ENCODE peak calls at places on chromosomes 2 and 18, in four cellular contexts. L is body of pancreas, F is H1, P is NB4. R is an unnamed sample.
A peak's percentile ranks its signal among the peaks of the same experiment; 100 is the strongest.

GRCh38 chr2:15058015-15058414 is 425.5 kb downstream of the LRATD1 start:
- DNase-seq in L (no peak), F (no peak), P (peak; percentile 49), R (peak; percentile 51)

GRCh38 chr2:20472569-20472968 is 25.7 kb downstream of the RHOB start:
- DNase-seq in L (no peak), F (no peak), P (no peak), R (no peak)

GRCh38 chr2:5052905-5053304 is 639.3 kb upstream of the SOX11 start:
- DNase-seq in L (no peak), F (no peak), P (no peak), R (no peak)

GRCh38 chr2:229339613-229340012 is 68.5 kb upstream of the PID1 start:
- DNase-seq in L (peak; percentile 28), F (no peak), P (no peak), R (no peak)

GRCh38 chr2:220835563-220835962 is 736.5 kb downstream of the EPHA4 start:
- DNase-seq in L (no peak), F (no peak), P (no peak), R (no peak)

GRCh38 chr2:104872866-104873688 is 19.2 kb downstream of the POU3F3 start:
- DNase-seq in L (peak; percentile 68), F (peak; percentile 88), P (peak; percentile 78), R (peak; percentile 48)

GRCh38 chr18:77000527-77000926 is 132.1 kb downstream of the MBP start:
- DNase-seq in L (peak; percentile 50), F (peak; percentile 81), P (peak; percentile 56), R (peak; percentile 48)

GRCh38 chr18:12679183-12679786 is 21.4 kb upstream of the SPIRE1 start:
- DNase-seq in L (peak; percentile 28), F (no peak), P (peak; percentile 44), R (no peak)

GRCh38 chr18:36114738-36115137 is 14.4 kb downstream of the SLC39A6 start:
- DNase-seq in L (no peak), F (no peak), P (no peak), R (no peak)

GRCh38 chr2:85922210-85922609 is 33.4 kb upstream of the ST3GAL5 start:
- DNase-seq in L (no peak), F (no peak), P (no peak), R (no peak)

GRCh38 chr2:39501412-39501811 is 64.3 kb upstream of the MAP4K3 start:
- DNase-seq in L (no peak), F (no peak), P (no peak), R (no peak)

GRCh38 chr2:165725421-165725820 is 68.6 kb downstream of the GALNT3 start:
- DNase-seq in L (no peak), F (no peak), P (no peak), R (no peak)

GRCh38 chr18:44958450-44958849 is 277.8 kb downstream of the SETBP1 start:
- DNase-seq in L (no peak), F (no peak), P (no peak), R (no peak)

GRCh38 chr2:159089543-159089942 is 121.1 kb downstream of the TANC1 start:
- DNase-seq in L (no peak), F (no peak), P (no peak), R (no peak)

GRCh38 chr2:129129087-129129486 is 810.4 kb upstream of the HS6ST1 start:
- DNase-seq in L (no peak), F (no peak), P (no peak), R (no peak)

GRCh38 chr2:109325570-109325969 is 196.6 kb downstream of the SH3RF3 start:
- DNase-seq in L (no peak), F (no peak), P (no peak), R (no peak)

GRCh38 chr18:24987933-24988840 is 363.8 kb downstream of the ZNF521 start:
- DNase-seq in L (no peak), F (no peak), P (peak; percentile 17), R (no peak)

GRCh38 chr18:26071725-26072124 is 18.7 kb downstream of the SS18 start:
- DNase-seq in L (no peak), F (no peak), P (no peak), R (no peak)

GRCh38 chr2:229474125-229474524 is 203.0 kb upstream of the PID1 start:
- DNase-seq in L (no peak), F (no peak), P (no peak), R (no peak)

GRCh38 chr2:54422072-54422581 is 34.0 kb upstream of the SPTBN1 start:
- DNase-seq in L (no peak), F (no peak), P (peak; percentile 21), R (peak; percentile 4)

GRCh38 chr2:97747716-97748115 is 34.3 kb downstream of the ZAP70 start:
- DNase-seq in L (no peak), F (no peak), P (no peak), R (no peak)

GRCh38 chr2:232493701-232494426 is 6.2 kb upstream of the ECEL1 start:
- DNase-seq in L (no peak), F (no peak), P (no peak), R (no peak)

GRCh38 chr2:17644997-17645715 is 104.7 kb downstream of the VSNL1 start:
- DNase-seq in L (no peak), F (no peak), P (no peak), R (no peak)

GRCh38 chr2:14752294-14752693 is 119.8 kb downstream of the LRATD1 start:
- DNase-seq in L (no peak), F (no peak), P (no peak), R (no peak)

GRCh38 chr2:147499785-147500184 is 345.0 kb upstream of the ACVR2A start:
- DNase-seq in L (no peak), F (no peak), P (no peak), R (no peak)

GRCh38 chr2:232345251-232345650 is 33.3 kb upstream of the ALPP start:
- DNase-seq in L (no peak), F (peak; percentile 36), P (no peak), R (no peak)

GRCh38 chr2:186822323-186822722 is 26.6 kb downstream of the ZSWIM2 start:
- DNase-seq in L (no peak), F (no peak), P (no peak), R (no peak)

GRCh38 chr2:162029287-162029901 is 44.6 kb downstream of the DPP4 start:
- DNase-seq in L (no peak), F (no peak), P (no peak), R (no peak)

GRCh38 chr2:175064797-175065196 is 59.6 kb upstream of the CHN1 start:
- DNase-seq in L (no peak), F (no peak), P (no peak), R (no peak)

GRCh38 chr2:40281021-40281940 is 170.6 kb downstream of the SLC8A1 start:
- DNase-seq in L (no peak), F (no peak), P (no peak), R (no peak)

GRCh38 chr2:163428187-163428586 is 307.6 kb downstream of the FIGN start:
- DNase-seq in L (no peak), F (no peak), P (no peak), R (no peak)

GRCh38 chr2:101740555-101740964 is 43.1 kb downstream of the MAP4K4 start:
- DNase-seq in L (no peak), F (no peak), P (no peak), R (no peak)

GRCh38 chr2:75787532-75788132 is 76.9 kb upstream of the GCFC2 start:
- DNase-seq in L (no peak), F (no peak), P (peak; percentile 56), R (peak; percentile 24)

GRCh38 chr2:86383844-86384243 is 46.4 kb upstream of the REEP1 start:
- DNase-seq in L (no peak), F (no peak), P (no peak), R (no peak)

GRCh38 chr2:134454426-134454825 is 200.6 kb downstream of the MGAT5 start:
- DNase-seq in L (no peak), F (no peak), P (no peak), R (no peak)

GRCh38 chr2:134453476-134453875 is 199.6 kb downstream of the MGAT5 start:
- DNase-seq in L (no peak), F (no peak), P (no peak), R (no peak)

GRCh38 chr2:134454931-134455330 is 201.1 kb downstream of the MGAT5 start:
- DNase-seq in L (no peak), F (no peak), P (no peak), R (no peak)

GRCh38 chr2:134455426-134455825 is 201.6 kb downstream of the MGAT5 start:
- DNase-seq in L (no peak), F (no peak), P (no peak), R (no peak)

DNA sequence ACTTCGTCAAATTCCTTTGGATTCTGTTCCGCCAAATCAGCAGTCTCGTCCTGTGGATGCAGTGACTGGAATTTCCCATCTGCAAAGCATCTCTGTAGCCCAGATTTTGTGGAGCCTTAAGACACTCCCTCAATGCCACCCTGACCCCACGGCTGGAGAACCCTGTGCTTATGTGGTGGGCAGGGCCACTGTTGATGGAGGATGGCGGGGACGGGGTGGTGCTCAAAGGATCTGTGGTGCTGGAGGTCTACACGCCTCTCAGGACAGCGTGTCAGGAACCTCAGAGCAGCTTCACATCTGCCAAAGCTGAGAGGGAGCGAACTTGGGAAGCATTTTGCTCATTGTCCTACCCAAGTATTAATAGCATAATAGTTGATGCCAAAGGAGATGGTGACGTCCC is 200.1 kb downstream of the MGAT5 start:
- DNase-seq in L (no peak), F (no peak), P (no peak), R (no peak)
- TF ChIP-seq POLR2A in L (no peak), F (no peak), P (no peak), R (no peak)

GRCh38 chr2:201642579-201643215 is 606 bp downstream of the TMEM237 start:
- DNase-seq in L (peak; percentile 78), F (peak; percentile 97), P (peak; percentile 86), R (peak; percentile 91)
- TF ChIP-seq POLR2A in L (peak; percentile 68), F (peak; percentile 80), P (peak; percentile 80), R (peak; percentile 70)

GRCh38 chr2:46915811-46916630 is 415 bp upstream of the MCFD2 start:
- DNase-seq in L (peak; percentile 100), F (peak; percentile 88), P (peak; percentile 94), R (peak; percentile 93)

GRCh38 chr2:46917628-46918027 is 2.0 kb upstream of the MCFD2 start:
- DNase-seq in L (no peak), F (no peak), P (no peak), R (no peak)

GRCh38 chr2:46913471-46914381 is 1.9 kb downstream of the MCFD2 start:
- DNase-seq in L (peak; percentile 72), F (no peak), P (peak; percentile 66), R (peak; percentile 68)

GRCh38 chr2:46914578-46915230 is 902 bp downstream of the MCFD2 start:
- DNase-seq in L (no peak), F (no peak), P (peak; percentile 20), R (peak; percentile 61)

GRCh38 chr2:46915281-46915810 is at the start of gene MCFD2:
- DNase-seq in L (peak; percentile 50), F (no peak), P (no peak), R (no peak)
- TF ChIP-seq POLR2A in L (no peak), F (no peak), P (no peak), R (no peak)

DNA sequence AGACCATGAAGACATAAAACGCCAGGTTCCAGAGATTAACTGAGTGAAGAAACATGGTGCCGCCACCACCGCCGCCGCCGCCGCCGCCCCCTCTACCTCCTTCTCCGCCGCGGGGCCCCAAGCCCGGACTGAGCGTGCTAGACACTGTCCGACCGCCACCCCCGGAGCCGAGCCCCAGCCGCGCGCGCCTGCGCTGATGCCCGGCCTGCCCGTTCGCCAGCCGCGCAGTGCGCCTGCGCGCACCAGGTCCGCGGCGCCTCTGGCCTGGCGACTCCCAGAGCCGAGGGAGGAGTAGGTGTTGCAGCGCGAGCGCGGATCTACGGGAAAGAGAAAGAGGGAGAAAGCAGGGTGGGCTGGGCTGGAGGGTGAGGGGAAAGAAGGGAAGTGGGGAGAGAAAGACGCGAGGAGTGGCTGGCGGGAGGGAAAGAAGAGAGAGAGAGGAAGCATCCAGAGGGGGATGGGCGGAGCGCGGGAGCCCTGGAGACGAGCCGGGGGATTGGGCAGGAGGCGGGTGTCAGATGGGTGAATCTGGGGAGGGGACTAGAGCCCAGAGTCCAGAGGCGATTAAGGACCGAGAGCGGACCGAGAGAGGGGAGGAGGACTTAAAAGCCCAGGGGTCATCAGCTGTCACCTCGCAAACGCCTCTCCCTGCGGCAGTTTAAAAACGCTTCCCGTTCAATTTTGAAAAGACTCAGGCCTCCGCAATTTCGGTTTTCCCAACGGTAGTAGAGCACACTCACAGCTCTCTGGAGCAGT is at the start of gene PGAP1:
- DNase-seq in L (peak; percentile 92), F (peak; percentile 92), P (peak; percentile 93), R (peak; percentile 85)
- TF ChIP-seq POLR2A in L (peak; percentile 78), F (peak; percentile 61), P (peak; percentile 88), R (peak; percentile 17)

R was measured in erythroblast.